ENCODE peak calls at places on chromosomes 11 and 22, in seven cellular contexts. One of them, this sample, is unnamed.

GRCh38 chr11:73347067-73347466 is 29.1 kb upstream of the RELT start:
- DNase-seq in right lobe of liver: no peak
- DNase-seq in stomach: no peak
- DNase-seq in esophagus squamous epithelium: no peak
- DNase-seq in prostate gland: no peak
- DNase-seq in body of pancreas: no peak
- DNase-seq in adrenal gland: no peak
- DNase-seq in this sample: no peak

GRCh38 chr11:132493786-132494185 is 1038.5 kb downstream of the OPCML start:
- DNase-seq in stomach: no peak
- DNase-seq in right lobe of liver: no peak
- DNase-seq in body of pancreas: no peak
- DNase-seq in prostate gland: no peak
- DNase-seq in esophagus squamous epithelium: no peak
- DNase-seq in adrenal gland: no peak
- DNase-seq in this sample: no peak

GRCh38 chr22:50532824-50533344 is 3.1 kb upstream of the TYMP start:
- DNase-seq in body of pancreas: no peak
- DNase-seq in right lobe of liver: no peak
- DNase-seq in stomach: no peak
- DNase-seq in adrenal gland: no peak
- DNase-seq in prostate gland: no peak
- DNase-seq in esophagus squamous epithelium: no peak
- DNase-seq in this sample: no peak

GRCh38 chr22:20904008-20904979 is 12.9 kb upstream of the CRKL start:
- DNase-seq in body of pancreas: no peak
- DNase-seq in esophagus squamous epithelium: no peak
- DNase-seq in right lobe of liver: no peak
- DNase-seq in adrenal gland: peak; percentile 70
- DNase-seq in stomach: no peak
- DNase-seq in prostate gland: no peak
- DNase-seq in this sample: peak; percentile 22

GRCh38 chr11:119365071-119365591 is 16.4 kb downstream of the USP2 start:
- DNase-seq in esophagus squamous epithelium: no peak
- DNase-seq in body of pancreas: no peak
- DNase-seq in stomach: no peak
- DNase-seq in prostate gland: no peak
- DNase-seq in right lobe of liver: no peak
- DNase-seq in adrenal gland: no peak
- DNase-seq in this sample: no peak

GRCh38 chr22:49371325-49372110 is 456.2 kb downstream of the BRD1 start:
- DNase-seq in esophagus squamous epithelium: no peak
- DNase-seq in stomach: peak; percentile 17
- DNase-seq in prostate gland: no peak
- DNase-seq in adrenal gland: peak; percentile 11
- DNase-seq in right lobe of liver: no peak
- DNase-seq in body of pancreas: peak; percentile 2
- DNase-seq in this sample: no peak

GRCh38 chr11:20275987-20276660 is 87.4 kb upstream of the HTATIP2 start:
- DNase-seq in esophagus squamous epithelium: no peak
- DNase-seq in stomach: no peak
- DNase-seq in right lobe of liver: no peak
- DNase-seq in body of pancreas: no peak
- DNase-seq in prostate gland: no peak
- DNase-seq in adrenal gland: no peak
- DNase-seq in this sample: no peak

GRCh38 chr11:133072366-133072765 is 459.9 kb downstream of the OPCML start:
- DNase-seq in stomach: no peak
- DNase-seq in prostate gland: no peak
- DNase-seq in right lobe of liver: no peak
- DNase-seq in adrenal gland: no peak
- DNase-seq in body of pancreas: no peak
- DNase-seq in esophagus squamous epithelium: no peak
- DNase-seq in this sample: no peak

GRCh38 chr11:77411717-77412441 is 62.0 kb downstream of the PAK1 start:
- DNase-seq in body of pancreas: peak; percentile 81
- DNase-seq in right lobe of liver: peak; percentile 80
- DNase-seq in stomach: peak; percentile 90
- DNase-seq in prostate gland: peak; percentile 81
- DNase-seq in adrenal gland: peak; percentile 83
- DNase-seq in esophagus squamous epithelium: peak; percentile 12
- DNase-seq in this sample: peak; percentile 49

GRCh38 chr11:61054927-61055562 is 47.2 kb upstream of the CD5 start:
- DNase-seq in prostate gland: no peak
- DNase-seq in esophagus squamous epithelium: no peak
- DNase-seq in adrenal gland: no peak
- DNase-seq in right lobe of liver: no peak
- DNase-seq in body of pancreas: no peak
- DNase-seq in stomach: peak; percentile 18
- DNase-seq in this sample: no peak

GRCh38 chr11:6431861-6432260 is 8.9 kb downstream of the HPX start:
- DNase-seq in prostate gland: no peak
- DNase-seq in right lobe of liver: peak; percentile 22
- DNase-seq in adrenal gland: no peak
- DNase-seq in stomach: no peak
- DNase-seq in body of pancreas: no peak
- DNase-seq in esophagus squamous epithelium: no peak
- DNase-seq in this sample: peak; percentile 46

GRCh38 chr22:23533328-23533762 is 46.7 kb downstream of the IGLL1 start:
- DNase-seq in body of pancreas: no peak
- DNase-seq in esophagus squamous epithelium: no peak
- DNase-seq in prostate gland: no peak
- DNase-seq in stomach: no peak
- DNase-seq in adrenal gland: peak; percentile 55
- DNase-seq in right lobe of liver: no peak
- DNase-seq in this sample: no peak

GRCh38 chr11:123231777-123232176 is 36.7 kb upstream of the CLMP start:
- DNase-seq in stomach: no peak
- DNase-seq in right lobe of liver: no peak
- DNase-seq in esophagus squamous epithelium: no peak
- DNase-seq in prostate gland: no peak
- DNase-seq in body of pancreas: no peak
- DNase-seq in adrenal gland: no peak
- DNase-seq in this sample: no peak

GRCh38 chr11:125072210-125072960 is 9.3 kb downstream of the SLC37A2 start:
- DNase-seq in esophagus squamous epithelium: no peak
- DNase-seq in body of pancreas: no peak
- DNase-seq in stomach: no peak
- DNase-seq in prostate gland: no peak
- DNase-seq in right lobe of liver: peak; percentile 19
- DNase-seq in adrenal gland: peak; percentile 45
- DNase-seq in this sample: no peak

GRCh38 chr11:94968334-94968958 is 4.9 kb downstream of the CWC15 start:
- DNase-seq in body of pancreas: no peak
- DNase-seq in adrenal gland: no peak
- DNase-seq in stomach: no peak
- DNase-seq in right lobe of liver: no peak
- DNase-seq in prostate gland: no peak
- DNase-seq in esophagus squamous epithelium: no peak
- DNase-seq in this sample: no peak

GRCh38 chr11:122220321-122220720 is 104.3 kb upstream of the BLID start:
- DNase-seq in adrenal gland: no peak
- DNase-seq in prostate gland: no peak
- DNase-seq in stomach: no peak
- DNase-seq in right lobe of liver: no peak
- DNase-seq in body of pancreas: no peak
- DNase-seq in esophagus squamous epithelium: no peak
- DNase-seq in this sample: no peak

GRCh38 chr11:69878144-69878883 is 59.1 kb upstream of the FGF3 start:
- DNase-seq in adrenal gland: no peak
- DNase-seq in esophagus squamous epithelium: no peak
- DNase-seq in right lobe of liver: no peak
- DNase-seq in stomach: no peak
- DNase-seq in prostate gland: no peak
- DNase-seq in body of pancreas: no peak
- DNase-seq in this sample: no peak

GRCh38 chr11:12016246-12016645 is 7.8 kb upstream of the DKK3 start:
- DNase-seq in adrenal gland: no peak
- DNase-seq in esophagus squamous epithelium: no peak
- DNase-seq in body of pancreas: no peak
- DNase-seq in prostate gland: no peak
- DNase-seq in stomach: no peak
- DNase-seq in right lobe of liver: no peak
- DNase-seq in this sample: no peak

GRCh38 chr22:36027579-36027959 is 1.1 kb downstream of the RBFOX2 start:
- DNase-seq in prostate gland: peak; percentile 7
- DNase-seq in adrenal gland: peak; percentile 24
- DNase-seq in body of pancreas: no peak
- DNase-seq in esophagus squamous epithelium: no peak
- DNase-seq in right lobe of liver: no peak
- DNase-seq in stomach: no peak
- DNase-seq in this sample: no peak

GRCh38 chr22:41900652-41901312 is 14.1 kb downstream of the SHISA8 start:
- DNase-seq in adrenal gland: no peak
- DNase-seq in esophagus squamous epithelium: no peak
- DNase-seq in prostate gland: no peak
- DNase-seq in right lobe of liver: no peak
- DNase-seq in stomach: no peak
- DNase-seq in body of pancreas: no peak
- DNase-seq in this sample: no peak

GRCh38 chr11:83241291-83241946 is 44.7 kb downstream of the CCDC90B start:
- DNase-seq in prostate gland: peak; percentile 52
- DNase-seq in adrenal gland: peak; percentile 67
- DNase-seq in body of pancreas: peak; percentile 71
- DNase-seq in right lobe of liver: peak; percentile 28
- DNase-seq in stomach: peak; percentile 74
- DNase-seq in esophagus squamous epithelium: no peak
- DNase-seq in this sample: peak; percentile 69

GRCh38 chr11:46247090-46247489 is 30.4 kb upstream of the CREB3L1 start:
- DNase-seq in right lobe of liver: no peak
- DNase-seq in adrenal gland: peak; percentile 68
- DNase-seq in esophagus squamous epithelium: no peak
- DNase-seq in body of pancreas: no peak
- DNase-seq in stomach: no peak
- DNase-seq in prostate gland: no peak
- DNase-seq in this sample: no peak

GRCh38 chr11:65418681-65419459 is 3.7 kb upstream of the NEAT1 start:
- DNase-seq in right lobe of liver: peak; percentile 98
- DNase-seq in prostate gland: peak; percentile 95
- DNase-seq in stomach: peak; percentile 96
- DNase-seq in adrenal gland: peak; percentile 97
- DNase-seq in esophagus squamous epithelium: peak; percentile 94
- DNase-seq in body of pancreas: peak; percentile 95
- DNase-seq in this sample: peak; percentile 84
- TF ChIP-seq POLR2A in right lobe of liver: peak; percentile 77
- TF ChIP-seq POLR2A in prostate gland: peak; percentile 40
- TF ChIP-seq POLR2A in stomach: no peak
- TF ChIP-seq POLR2A in adrenal gland: no peak
- TF ChIP-seq POLR2A in esophagus squamous epithelium: no peak
- TF ChIP-seq POLR2A in body of pancreas: no peak
- TF ChIP-seq POLR2A in this sample: peak; percentile 87

GRCh38 chr11:117997436-117998200 is 11.4 kb downstream of the IL10RA start:
- DNase-seq in adrenal gland: peak; percentile 19
- DNase-seq in body of pancreas: no peak
- DNase-seq in prostate gland: no peak
- DNase-seq in esophagus squamous epithelium: no peak
- DNase-seq in right lobe of liver: no peak
- DNase-seq in stomach: no peak
- DNase-seq in this sample: no peak

GRCh38 chr11:118000067-118000849 is 14.1 kb downstream of the IL10RA start:
- DNase-seq in esophagus squamous epithelium: no peak
- DNase-seq in body of pancreas: no peak
- DNase-seq in prostate gland: no peak
- DNase-seq in adrenal gland: no peak
- DNase-seq in stomach: no peak
- DNase-seq in right lobe of liver: no peak
- DNase-seq in this sample: no peak

GRCh38 chr11:117998201-117998579 is 12.0 kb downstream of the IL10RA start:
- DNase-seq in body of pancreas: no peak
- DNase-seq in esophagus squamous epithelium: no peak
- DNase-seq in right lobe of liver: no peak
- DNase-seq in stomach: no peak
- DNase-seq in prostate gland: no peak
- DNase-seq in adrenal gland: no peak
- DNase-seq in this sample: no peak

GRCh38 chr11:117999354-117999993 is 13.3 kb downstream of the IL10RA start:
- DNase-seq in stomach: no peak
- DNase-seq in esophagus squamous epithelium: no peak
- DNase-seq in adrenal gland: no peak
- DNase-seq in right lobe of liver: no peak
- DNase-seq in prostate gland: no peak
- DNase-seq in body of pancreas: no peak
- DNase-seq in this sample: no peak

GRCh38 chr11:117998664-117999353 is 12.6 kb downstream of the IL10RA start:
- DNase-seq in adrenal gland: peak; percentile 19
- DNase-seq in prostate gland: no peak
- DNase-seq in right lobe of liver: no peak
- DNase-seq in esophagus squamous epithelium: no peak
- DNase-seq in stomach: no peak
- DNase-seq in body of pancreas: no peak
- DNase-seq in this sample: no peak
- TF ChIP-seq POLR2A in adrenal gland: no peak
- TF ChIP-seq POLR2A in prostate gland: no peak
- TF ChIP-seq POLR2A in right lobe of liver: no peak
- TF ChIP-seq POLR2A in esophagus squamous epithelium: no peak
- TF ChIP-seq POLR2A in stomach: no peak
- TF ChIP-seq POLR2A in body of pancreas: no peak
- TF ChIP-seq POLR2A in this sample: no peak

GRCh38 chr11:9719949-9720646 is 56.2 kb downstream of the SWAP70 start:
- DNase-seq in prostate gland: no peak
- DNase-seq in stomach: no peak
- DNase-seq in body of pancreas: no peak
- DNase-seq in right lobe of liver: no peak
- DNase-seq in esophagus squamous epithelium: no peak
- DNase-seq in adrenal gland: no peak
- DNase-seq in this sample: no peak
- TF ChIP-seq POLR2A in prostate gland: no peak
- TF ChIP-seq POLR2A in stomach: no peak
- TF ChIP-seq POLR2A in body of pancreas: no peak
- TF ChIP-seq POLR2A in right lobe of liver: no peak
- TF ChIP-seq POLR2A in esophagus squamous epithelium: no peak
- TF ChIP-seq POLR2A in adrenal gland: no peak
- TF ChIP-seq POLR2A in this sample: no peak

DNA sequence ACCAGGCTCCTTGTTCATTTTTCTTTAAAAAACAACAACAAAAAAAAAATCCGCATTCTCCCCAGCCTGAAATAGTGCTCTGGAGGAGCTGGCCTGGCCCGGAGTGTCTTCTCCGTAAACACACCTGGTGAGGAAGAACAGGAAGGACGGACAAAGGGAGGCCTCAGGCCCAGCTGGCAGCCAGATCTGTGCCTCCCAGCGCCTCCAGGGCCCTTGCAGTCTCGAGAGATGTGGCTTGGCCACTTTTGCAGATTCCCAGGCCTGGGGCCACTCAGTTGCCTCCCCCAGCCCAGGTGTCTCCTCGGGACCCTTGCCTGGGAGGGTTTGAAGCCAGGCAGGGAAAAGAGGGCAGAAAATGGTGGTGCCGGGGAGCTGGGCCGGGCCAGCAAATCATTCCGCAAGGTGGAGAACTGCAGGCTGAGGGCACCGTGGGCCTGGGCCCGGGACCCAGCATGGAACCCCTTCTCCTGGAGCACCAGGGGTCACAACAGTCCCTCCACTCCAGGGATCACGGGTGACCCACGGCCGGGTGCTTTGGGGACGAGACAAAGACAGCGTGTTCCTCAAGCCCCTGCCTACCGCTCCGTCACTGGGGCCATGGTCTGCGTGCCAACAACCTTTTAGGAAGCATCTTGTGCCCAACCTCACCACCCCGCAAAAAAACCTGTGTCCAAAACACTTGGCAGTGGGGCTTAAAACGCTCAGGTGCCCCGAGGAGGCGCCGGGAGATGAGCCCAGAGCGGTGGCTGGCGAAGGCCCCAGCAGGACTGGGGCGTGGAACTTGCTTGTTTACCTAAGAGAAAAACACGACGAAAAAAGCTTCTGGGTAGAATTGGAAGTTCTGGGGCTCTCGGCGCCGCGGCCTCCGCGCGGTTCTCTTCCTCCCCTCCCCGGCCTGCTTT is 67.1 kb upstream of the WNT7B start:
- DNase-seq in right lobe of liver: peak; percentile 52
- DNase-seq in adrenal gland: no peak
- DNase-seq in stomach: peak; percentile 54
- DNase-seq in esophagus squamous epithelium: no peak
- DNase-seq in prostate gland: peak; percentile 82
- DNase-seq in body of pancreas: peak; percentile 62
- DNase-seq in this sample: no peak
- TF ChIP-seq POLR2A in right lobe of liver: no peak
- TF ChIP-seq POLR2A in adrenal gland: no peak
- TF ChIP-seq POLR2A in stomach: no peak
- TF ChIP-seq POLR2A in esophagus squamous epithelium: no peak
- TF ChIP-seq POLR2A in prostate gland: peak; percentile 55
- TF ChIP-seq POLR2A in body of pancreas: peak; percentile 72
- TF ChIP-seq POLR2A in this sample: no peak

This sample was measured in HCT116.